ENCODE peak calls at places on chromosomes 1 and 21, in eight cellular contexts. One of them, this sample, is unnamed. For H3K4me1, the result is how much of the 10 kb centered on the place peaks cover.

GRCh38 chr1:31714442-31715096 is 10.8 kb upstream of the COL16A1 start:
- DNase-seq in hepatocyte: peak
- DNase-seq in astrocyte: peak
- DNase-seq in transverse colon: peak
- DNase-seq in H9: peak
- DNase-seq in stomach: peak
- DNase-seq in lower lobe of right lung: no peak
- DNase-seq in breast epithelium: no peak
- DNase-seq in this sample: peak

GRCh38 chr1:236141447-236142357 is 637 bp upstream of the GPR137B start:
- DNase-seq in transverse colon: peak
- DNase-seq in lower lobe of right lung: no peak
- DNase-seq in H9: peak
- DNase-seq in breast epithelium: no peak
- DNase-seq in astrocyte: peak
- DNase-seq in hepatocyte: peak
- DNase-seq in stomach: peak
- DNase-seq in this sample: no peak

GRCh38 chr1:85612704-85613361 is 32.3 kb downstream of the CCN1 start:
- DNase-seq in transverse colon: no peak
- DNase-seq in breast epithelium: no peak
- DNase-seq in stomach: no peak
- DNase-seq in astrocyte: peak
- DNase-seq in H9: peak
- DNase-seq in lower lobe of right lung: no peak
- DNase-seq in hepatocyte: peak
- DNase-seq in this sample: no peak

GRCh38 chr21:46607605-46608004 is 2.7 kb upstream of the S100B start:
- DNase-seq in lower lobe of right lung: no peak
- DNase-seq in hepatocyte: no peak
- DNase-seq in stomach: no peak
- DNase-seq in transverse colon: no peak
- DNase-seq in astrocyte: no peak
- DNase-seq in breast epithelium: no peak
- DNase-seq in H9: no peak
- DNase-seq in this sample: no peak

GRCh38 chr1:24385160-24385939 is 28.2 kb downstream of the STPG1 start:
- DNase-seq in astrocyte: peak
- DNase-seq in stomach: no peak
- DNase-seq in hepatocyte: no peak
- DNase-seq in transverse colon: no peak
- DNase-seq in breast epithelium: no peak
- DNase-seq in H9: peak
- DNase-seq in lower lobe of right lung: no peak
- DNase-seq in this sample: no peak

GRCh38 chr1:161989108-161989507 is 34.6 kb downstream of the OLFML2B start:
- DNase-seq in transverse colon: no peak
- DNase-seq in hepatocyte: no peak
- DNase-seq in astrocyte: no peak
- DNase-seq in stomach: no peak
- DNase-seq in breast epithelium: no peak
- DNase-seq in H9: no peak
- DNase-seq in lower lobe of right lung: no peak
- DNase-seq in this sample: no peak

GRCh38 chr1:86703696-86704455 is 500 bp upstream of the SH3GLB1 start:
- DNase-seq in astrocyte: peak
- DNase-seq in lower lobe of right lung: no peak
- DNase-seq in breast epithelium: no peak
- DNase-seq in stomach: no peak
- DNase-seq in hepatocyte: no peak
- DNase-seq in transverse colon: no peak
- DNase-seq in H9: peak
- DNase-seq in this sample: no peak

GRCh38 chr1:98749152-98749756 is 87.7 kb downstream of the SNX7 start:
- DNase-seq in transverse colon: no peak
- DNase-seq in breast epithelium: no peak
- DNase-seq in stomach: no peak
- DNase-seq in astrocyte: peak
- DNase-seq in hepatocyte: peak
- DNase-seq in lower lobe of right lung: no peak
- DNase-seq in H9: no peak
- DNase-seq in this sample: no peak

GRCh38 chr1:110636149-110636935 is 30.2 kb upstream of the KCNA2 start:
- DNase-seq in stomach: no peak
- DNase-seq in astrocyte: no peak
- DNase-seq in H9: no peak
- DNase-seq in transverse colon: peak
- DNase-seq in lower lobe of right lung: no peak
- DNase-seq in hepatocyte: no peak
- DNase-seq in breast epithelium: no peak
- DNase-seq in this sample: no peak

GRCh38 chr1:93798301-93798700 is 80.7 kb downstream of the DNTTIP2 start:
- DNase-seq in stomach: no peak
- DNase-seq in breast epithelium: no peak
- DNase-seq in transverse colon: no peak
- DNase-seq in astrocyte: peak
- DNase-seq in hepatocyte: no peak
- DNase-seq in lower lobe of right lung: no peak
- DNase-seq in H9: no peak
- DNase-seq in this sample: no peak

GRCh38 chr1:5279127-5279526 is 624.7 kb downstream of the AJAP1 start:
- DNase-seq in lower lobe of right lung: no peak
- DNase-seq in breast epithelium: no peak
- DNase-seq in stomach: no peak
- DNase-seq in transverse colon: no peak
- DNase-seq in H9: no peak
- DNase-seq in hepatocyte: no peak
- DNase-seq in astrocyte: no peak
- DNase-seq in this sample: no peak

GRCh38 chr1:1236176-1236763 is 4.2 kb downstream of the B3GALT6 start:
- DNase-seq in lower lobe of right lung: no peak
- DNase-seq in H9: no peak
- DNase-seq in hepatocyte: no peak
- DNase-seq in breast epithelium: no peak
- DNase-seq in astrocyte: no peak
- DNase-seq in transverse colon: no peak
- DNase-seq in stomach: no peak
- DNase-seq in this sample: no peak

GRCh38 chr1:18001725-18002124 is 105.9 kb upstream of the IGSF21 start:
- DNase-seq in hepatocyte: no peak
- DNase-seq in stomach: no peak
- DNase-seq in transverse colon: no peak
- DNase-seq in breast epithelium: no peak
- DNase-seq in lower lobe of right lung: no peak
- DNase-seq in astrocyte: no peak
- DNase-seq in H9: no peak
- DNase-seq in this sample: no peak

GRCh38 chr1:45221716-45222115 is 15.3 kb upstream of the ZSWIM5 start:
- DNase-seq in stomach: no peak
- DNase-seq in astrocyte: peak
- DNase-seq in transverse colon: no peak
- DNase-seq in breast epithelium: no peak
- DNase-seq in lower lobe of right lung: no peak
- DNase-seq in hepatocyte: no peak
- DNase-seq in H9: no peak
- DNase-seq in this sample: no peak

GRCh38 chr1:193322218-193322617 is 135.8 kb upstream of the B3GALT2 start:
- DNase-seq in stomach: no peak
- DNase-seq in lower lobe of right lung: no peak
- DNase-seq in hepatocyte: no peak
- DNase-seq in breast epithelium: no peak
- DNase-seq in transverse colon: no peak
- DNase-seq in H9: no peak
- DNase-seq in astrocyte: peak
- DNase-seq in this sample: no peak

GRCh38 chr1:167899253-167899681 is 14.7 kb downstream of the ADCY10 start:
- DNase-seq in lower lobe of right lung: no peak
- DNase-seq in transverse colon: no peak
- DNase-seq in breast epithelium: no peak
- DNase-seq in hepatocyte: no peak
- DNase-seq in stomach: peak
- DNase-seq in astrocyte: peak
- DNase-seq in H9: no peak
- DNase-seq in this sample: peak

GRCh38 chr1:224378855-224379631 is 22.4 kb downstream of the CNIH4 start:
- DNase-seq in astrocyte: no peak
- DNase-seq in H9: no peak
- DNase-seq in transverse colon: no peak
- DNase-seq in lower lobe of right lung: no peak
- DNase-seq in hepatocyte: no peak
- DNase-seq in stomach: no peak
- DNase-seq in breast epithelium: no peak
- DNase-seq in this sample: no peak

GRCh38 chr1:23202263-23202749 is 15.0 kb downstream of the HTR1D start:
- DNase-seq in stomach: no peak
- DNase-seq in transverse colon: no peak
- DNase-seq in breast epithelium: no peak
- DNase-seq in H9: no peak
- DNase-seq in hepatocyte: no peak
- DNase-seq in astrocyte: peak
- DNase-seq in lower lobe of right lung: no peak
- DNase-seq in this sample: no peak

GRCh38 chr1:151980287-151981177 is 13.1 kb downstream of the S100A10 start:
- DNase-seq in transverse colon: peak
- DNase-seq in hepatocyte: peak
- DNase-seq in H9: no peak
- DNase-seq in breast epithelium: no peak
- DNase-seq in lower lobe of right lung: no peak
- DNase-seq in astrocyte: peak
- DNase-seq in stomach: no peak
- DNase-seq in this sample: no peak

GRCh38 chr1:151984313-151984956 is 9.2 kb downstream of the S100A10 start:
- DNase-seq in hepatocyte: no peak
- DNase-seq in lower lobe of right lung: no peak
- DNase-seq in stomach: no peak
- DNase-seq in H9: no peak
- DNase-seq in breast epithelium: no peak
- DNase-seq in astrocyte: peak
- DNase-seq in transverse colon: no peak
- DNase-seq in this sample: no peak

GRCh38 chr1:151978910-151979309 is 14.7 kb downstream of the S100A10 start:
- DNase-seq in breast epithelium: no peak
- DNase-seq in astrocyte: no peak
- DNase-seq in transverse colon: no peak
- DNase-seq in H9: no peak
- DNase-seq in stomach: no peak
- DNase-seq in lower lobe of right lung: no peak
- DNase-seq in hepatocyte: no peak
- DNase-seq in this sample: no peak

GRCh38 chr1:151982300-151983005 is 11.2 kb downstream of the S100A10 start:
- DNase-seq in transverse colon: no peak
- DNase-seq in lower lobe of right lung: no peak
- DNase-seq in H9: no peak
- DNase-seq in stomach: no peak
- DNase-seq in hepatocyte: no peak
- DNase-seq in astrocyte: no peak
- DNase-seq in breast epithelium: no peak
- DNase-seq in this sample: no peak

GRCh38 chr1:151981178-151981525 is 12.5 kb downstream of the S100A10 start:
- DNase-seq in lower lobe of right lung: no peak
- DNase-seq in transverse colon: no peak
- DNase-seq in hepatocyte: no peak
- DNase-seq in H9: no peak
- DNase-seq in breast epithelium: no peak
- DNase-seq in astrocyte: peak
- DNase-seq in stomach: no peak
- DNase-seq in this sample: no peak
- H3K4me1 ChIP-seq in lower lobe of right lung: under half
- H3K4me1 ChIP-seq in transverse colon: half or more
- H3K4me1 ChIP-seq in hepatocyte: half or more
- H3K4me1 ChIP-seq in H9: under half
- H3K4me1 ChIP-seq in breast epithelium: under half
- H3K4me1 ChIP-seq in astrocyte: under half
- H3K4me1 ChIP-seq in stomach: under half
- H3K4me1 ChIP-seq in this sample: under half

GRCh38 chr1:154404984-154405761 is at the start of gene IL6R:
- DNase-seq in H9: peak
- DNase-seq in astrocyte: peak
- DNase-seq in transverse colon: peak
- DNase-seq in stomach: peak
- DNase-seq in hepatocyte: peak
- DNase-seq in lower lobe of right lung: peak
- DNase-seq in breast epithelium: peak
- DNase-seq in this sample: peak
- TF ChIP-seq CTCF in H9: peak
- TF ChIP-seq CTCF in astrocyte: peak
- TF ChIP-seq CTCF in transverse colon: peak
- TF ChIP-seq CTCF in stomach: no peak
- TF ChIP-seq CTCF in hepatocyte: peak
- TF ChIP-seq CTCF in lower lobe of right lung: peak
- TF ChIP-seq CTCF in breast epithelium: peak
- TF ChIP-seq CTCF in this sample: peak

DNA sequence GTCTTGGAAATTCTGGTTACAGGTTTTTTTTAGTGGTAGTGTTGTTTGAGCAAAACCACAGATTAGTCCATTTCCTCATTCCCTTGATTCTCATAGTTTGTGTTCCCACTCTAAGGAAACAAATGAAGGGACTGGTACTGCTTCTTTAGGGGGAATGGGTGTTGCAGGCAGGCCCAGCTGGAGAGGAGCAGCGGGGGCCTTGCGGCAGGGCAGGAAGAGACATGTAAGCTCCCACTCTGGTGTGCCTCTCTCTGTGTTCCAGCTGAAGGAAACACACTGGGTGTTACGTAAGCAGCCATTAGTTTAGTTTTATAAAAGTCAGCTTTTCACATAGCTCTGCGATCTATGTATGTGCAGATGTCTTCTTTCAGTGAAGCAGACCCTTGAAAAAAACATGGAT is 99.4 kb downstream of the CACHD1 start:
- DNase-seq in hepatocyte: no peak
- DNase-seq in astrocyte: no peak
- DNase-seq in lower lobe of right lung: no peak
- DNase-seq in transverse colon: no peak
- DNase-seq in H9: no peak
- DNase-seq in stomach: no peak
- DNase-seq in breast epithelium: no peak
- DNase-seq in this sample: no peak
- H3K4me1 ChIP-seq in hepatocyte: under half
- H3K4me1 ChIP-seq in astrocyte: under half
- H3K4me1 ChIP-seq in lower lobe of right lung: under half
- H3K4me1 ChIP-seq in transverse colon: under half
- H3K4me1 ChIP-seq in H9: under half
- H3K4me1 ChIP-seq in stomach: under half
- H3K4me1 ChIP-seq in breast epithelium: under half
- H3K4me1 ChIP-seq in this sample: under half

DNA sequence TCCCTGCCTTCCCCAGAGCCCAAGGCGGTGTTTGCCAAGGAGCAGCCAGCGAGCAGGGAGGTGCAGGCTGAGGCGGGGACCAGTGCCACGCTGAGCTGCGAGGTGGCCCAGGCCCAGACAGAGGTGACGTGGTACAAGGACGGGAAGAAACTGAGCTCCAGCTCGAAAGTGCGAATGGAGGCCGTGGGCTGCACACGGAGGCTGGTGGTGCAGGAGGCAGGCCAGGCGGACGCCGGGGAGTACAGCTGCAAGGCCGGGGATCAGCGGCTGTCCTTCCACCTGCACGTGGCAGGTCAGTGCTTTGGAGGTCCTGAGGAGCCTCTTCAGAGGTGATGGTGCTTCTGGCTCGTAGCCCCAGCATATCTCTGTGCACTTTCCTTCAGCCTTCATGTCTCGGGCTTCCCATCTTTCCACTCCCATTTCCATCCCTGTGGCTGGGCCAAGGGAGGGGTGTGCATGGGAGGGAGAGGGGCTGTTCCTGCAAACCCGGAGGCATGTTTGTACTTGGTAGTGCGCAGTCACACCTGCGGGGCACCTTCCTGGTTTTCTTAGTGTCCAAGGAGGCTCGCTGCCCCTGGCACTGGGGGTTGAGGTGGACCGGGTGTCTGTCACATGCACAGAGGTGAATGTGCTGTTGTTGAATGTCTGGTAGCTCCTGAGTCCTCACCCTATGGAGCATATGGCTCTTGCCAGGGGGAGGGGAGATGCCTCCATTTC is 56.4 kb downstream of the OBSCN start:
- DNase-seq in lower lobe of right lung: no peak
- DNase-seq in stomach: no peak
- DNase-seq in astrocyte: no peak
- DNase-seq in transverse colon: no peak
- DNase-seq in breast epithelium: no peak
- DNase-seq in H9: peak
- DNase-seq in hepatocyte: no peak
- DNase-seq in this sample: no peak
- TF ChIP-seq CTCF in lower lobe of right lung: no peak
- TF ChIP-seq CTCF in stomach: no peak
- TF ChIP-seq CTCF in astrocyte: no peak
- TF ChIP-seq CTCF in transverse colon: no peak
- TF ChIP-seq CTCF in breast epithelium: no peak
- TF ChIP-seq CTCF in H9: no peak
- TF ChIP-seq CTCF in hepatocyte: no peak
- TF ChIP-seq CTCF in this sample: no peak

This sample was measured in heart right ventricle.